ENCODE peak calls at places on chromosome 19, in nine cellular contexts. F, E, L, D, R, Z, B, H and U are unnamed samples. For H3K4me1, the result is how much of the 10 kb centered on the place peaks cover.

GRCh38 chr19:2110822-2111221 is 14.1 kb downstream of the IZUMO4 start:
- DNase-seq in F (no peak), E (no peak), L (no peak), D (no peak), R (no peak), Z (no peak), B (no peak), H (no peak), U (no peak)

GRCh38 chr19:14363203-14364097 is 17.8 kb upstream of the ADGRE5 start:
- DNase-seq in F (peak), E (peak), L (peak), D (peak), R (peak), Z (peak), B (peak), H (peak), U (peak)

GRCh38 chr19:13842294-13843103 is 34.4 kb upstream of the NANOS3 start:
- DNase-seq in F (peak), E (peak), L (no peak), D (peak), R (peak), Z (peak), B (peak), H (peak), U (peak)

GRCh38 chr19:47331931-47332547 is at the start of gene C5AR2:
- DNase-seq in F (no peak), E (no peak), L (no peak), D (no peak), R (peak), Z (no peak), B (no peak), H (no peak), U (no peak)

GRCh38 chr19:29590278-29590677 is 15.8 kb upstream of the POP4 start:
- DNase-seq in F (no peak), E (no peak), L (no peak), D (no peak), R (no peak), Z (no peak), B (no peak), H (no peak), U (no peak)

GRCh38 chr19:47228937-47229673 is 1.9 kb downstream of the BBC3 start:
- DNase-seq in F (peak), E (peak), L (peak), D (no peak), R (peak), Z (peak), B (no peak), H (peak), U (peak)

GRCh38 chr19:2461751-2462634 is 5.2 kb upstream of the LMNB2 start:
- DNase-seq in F (no peak), E (peak), L (no peak), D (peak), R (peak), Z (peak), B (peak), H (peak), U (peak)

GRCh38 chr19:49690656-49691242 is at the start of gene CPT1C:
- DNase-seq in F (no peak), E (peak), L (no peak), D (peak), R (peak), Z (peak), B (peak), H (peak), U (peak)

GRCh38 chr19:40641306-40641705 is 40.1 kb downstream of the LTBP4 start:
- DNase-seq in F (no peak), E (no peak), L (no peak), D (no peak), R (no peak), Z (no peak), B (no peak), H (no peak), U (no peak)

GRCh38 chr19:55638864-55639359 is 1.9 kb upstream of the ZNF580 start:
- DNase-seq in F (no peak), E (no peak), L (peak), D (peak), R (peak), Z (peak), B (no peak), H (peak), U (peak)

GRCh38 chr19:10797078-10797477 is 38.9 kb downstream of the TMED1 start:
- DNase-seq in F (no peak), E (peak), L (no peak), D (no peak), R (no peak), Z (no peak), B (no peak), H (peak), U (no peak)

GRCh38 chr19:13579388-13580060 is 73.2 kb upstream of the CACNA1A start:
- DNase-seq in F (peak), E (no peak), L (no peak), D (no peak), R (peak), Z (peak), B (no peak), H (no peak), U (peak)

GRCh38 chr19:15948223-15949058 is at the start of gene OR10H4:
- DNase-seq in F (no peak), E (no peak), L (no peak), D (no peak), R (no peak), Z (no peak), B (no peak), H (no peak), U (no peak)

GRCh38 chr19:1449467-1450442 is at the start of gene APC2:
- DNase-seq in F (peak), E (no peak), L (no peak), D (peak), R (peak), Z (no peak), B (no peak), H (peak), U (peak)

GRCh38 chr19:15324791-15325519 is 7.4 kb downstream of the BRD4 start:
- DNase-seq in F (no peak), E (no peak), L (no peak), D (no peak), R (no peak), Z (no peak), B (no peak), H (no peak), U (no peak)

GRCh38 chr19:45476349-45476717 is 8.5 kb downstream of the FOSB start:
- DNase-seq in F (no peak), E (no peak), L (no peak), D (no peak), R (peak), Z (no peak), B (no peak), H (no peak), U (no peak)

GRCh38 chr19:54208784-54209057 is 8.1 kb downstream of the RPS9 start:
- DNase-seq in F (no peak), E (no peak), L (no peak), D (no peak), R (no peak), Z (peak), B (no peak), H (no peak), U (no peak)

GRCh38 chr19:30529876-30530275 is 157.7 kb downstream of the ZNF536 start:
- DNase-seq in F (no peak), E (no peak), L (no peak), D (no peak), R (no peak), Z (no peak), B (no peak), H (no peak), U (no peak)

GRCh38 chr19:39126593-39127187 is 1.1 kb downstream of the PAK4 start:
- DNase-seq in F (no peak), E (no peak), L (peak), D (peak), R (peak), Z (peak), B (peak), H (peak), U (peak)

GRCh38 chr19:58328999-58329398 is 2.2 kb downstream of the ZSCAN22 start:
- DNase-seq in F (peak), E (no peak), L (no peak), D (peak), R (no peak), Z (no peak), B (no peak), H (no peak), U (no peak)

GRCh38 chr19:7831452-7831851 is 1.4 kb downstream of the EVI5L start:
- DNase-seq in F (peak), E (no peak), L (peak), D (peak), R (peak), Z (peak), B (no peak), H (no peak), U (peak)

GRCh38 chr19:11165486-11166030 is 10.0 kb upstream of the SPC24 start:
- DNase-seq in F (no peak), E (no peak), L (no peak), D (no peak), R (peak), Z (no peak), B (no peak), H (no peak), U (peak)

GRCh38 chr19:16070366-16070990 is 5.8 kb upstream of the TPM4 start:
- DNase-seq in F (peak), E (peak), L (peak), D (no peak), R (peak), Z (no peak), B (peak), H (peak), U (no peak)

GRCh38 chr19:54203151-54203611 is 2.5 kb downstream of the RPS9 start:
- DNase-seq in F (no peak), E (no peak), L (peak), D (no peak), R (peak), Z (peak), B (no peak), H (no peak), U (no peak)

GRCh38 chr19:48698046-48698445 is 2.3 kb downstream of the FUT2 start:
- DNase-seq in F (peak), E (no peak), L (no peak), D (peak), R (peak), Z (peak), B (peak), H (no peak), U (peak)

GRCh38 chr19:19543640-19544039 is 5.6 kb downstream of the CILP2 start:
- DNase-seq in F (no peak), E (no peak), L (no peak), D (no peak), R (no peak), Z (no peak), B (no peak), H (no peak), U (no peak)

GRCh38 chr19:35075202-35076025 is 33.9 kb downstream of the HPN start:
- DNase-seq in F (no peak), E (no peak), L (no peak), D (no peak), R (no peak), Z (no peak), B (no peak), H (no peak), U (no peak)
- H3K4me1 ChIP-seq in F (under half), E (under half), L (under half), D (under half), R (under half), Z (under half), B (under half), H (under half), U (under half)

GRCh38 chr19:18491995-18492953 is 29.6 kb downstream of the ELL start:
- DNase-seq in F (no peak), E (no peak), L (no peak), D (no peak), R (no peak), Z (no peak), B (no peak), H (no peak), U (no peak)

GRCh38 chr19:18493440-18494266 is 28.2 kb downstream of the ELL start:
- DNase-seq in F (no peak), E (no peak), L (no peak), D (no peak), R (no peak), Z (no peak), B (no peak), H (no peak), U (no peak)

GRCh38 chr19:18495204-18495911 is 26.5 kb downstream of the ELL start:
- DNase-seq in F (no peak), E (no peak), L (no peak), D (no peak), R (no peak), Z (no peak), B (no peak), H (no peak), U (no peak)

GRCh38 chr19:18496167-18496979 is 25.5 kb downstream of the ELL start:
- DNase-seq in F (peak), E (peak), L (peak), D (peak), R (peak), Z (peak), B (peak), H (peak), U (peak)

DNA sequence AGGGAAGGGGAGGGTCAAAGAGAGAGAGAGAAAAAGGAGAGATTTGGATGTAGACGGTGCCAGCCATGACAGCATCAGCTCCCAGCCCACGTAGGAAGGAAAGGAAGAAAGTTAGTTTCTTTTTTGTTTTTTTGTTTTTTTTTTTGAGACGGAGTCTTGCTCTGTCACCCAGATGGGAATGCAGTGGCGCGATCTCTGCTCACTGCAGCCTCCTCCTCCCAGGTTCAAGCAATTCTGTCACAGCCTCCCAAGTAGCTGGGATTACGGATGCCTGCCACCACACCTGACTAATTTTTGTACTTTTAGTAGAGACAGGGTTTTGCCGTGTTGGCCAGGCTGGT is 27.6 kb downstream of the ELL start:
- DNase-seq in F (no peak), E (no peak), L (no peak), D (no peak), R (peak), Z (peak), B (no peak), H (no peak), U (peak)
- H3K4me1 ChIP-seq in F (half or more), E (under half), L (half or more), D (under half), R (under half), Z (under half), B (under half), H (half or more), U (under half)

DNA sequence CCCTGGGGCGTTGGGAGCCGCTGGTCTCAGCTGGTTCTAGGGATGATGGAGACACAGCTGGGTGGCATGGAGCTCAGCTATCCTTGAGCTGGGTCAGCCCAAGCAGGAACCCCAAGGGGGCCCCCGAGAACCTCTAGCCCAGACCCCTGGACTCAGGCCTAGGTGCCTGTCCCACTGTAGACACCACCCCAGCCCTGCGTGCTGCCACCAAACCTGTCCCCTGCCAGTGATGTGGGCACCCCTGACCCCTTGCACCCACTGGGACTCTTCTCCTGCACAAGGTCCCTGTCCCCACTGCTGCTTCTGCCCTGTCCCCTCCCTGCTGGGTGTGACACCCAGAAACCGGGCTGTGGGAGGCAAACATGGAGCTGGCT is 26.8 kb downstream of the CEBPA start:
- DNase-seq in F (no peak), E (no peak), L (no peak), D (no peak), R (no peak), Z (no peak), B (no peak), H (no peak), U (no peak)
- H3K4me1 ChIP-seq in F (under half), E (under half), L (half or more), D (under half), R (under half), Z (under half), B (under half), H (under half), U (under half)

DNA sequence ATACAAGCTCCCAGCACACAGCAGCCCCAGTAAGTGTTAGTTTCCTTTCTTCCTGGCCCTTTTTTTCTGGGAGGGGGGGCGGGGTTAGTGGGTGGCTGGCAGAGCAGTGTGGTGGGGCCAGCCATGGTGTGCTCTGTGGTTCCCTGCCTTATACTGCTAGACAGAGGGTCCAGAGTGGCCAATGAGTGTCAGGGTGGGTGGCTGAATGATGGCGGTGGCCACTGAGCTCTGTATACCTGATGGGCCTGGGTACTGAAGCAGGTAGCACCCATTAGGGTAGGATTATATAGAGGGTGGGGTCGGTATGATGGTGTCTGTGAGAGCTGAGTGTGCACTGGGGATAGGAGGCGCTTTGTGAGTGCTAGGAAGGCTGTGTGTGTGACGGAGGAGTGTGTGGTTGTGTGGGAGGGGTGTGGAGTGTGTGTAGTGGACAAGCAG is 13.8 kb downstream of the CIC start:
- DNase-seq in F (no peak), E (no peak), L (no peak), D (no peak), R (no peak), Z (no peak), B (no peak), H (no peak), U (no peak)
- H3K4me1 ChIP-seq in F (half or more), E (under half), L (half or more), D (half or more), R (half or more), Z (under half), B (under half), H (half or more), U (half or more)

GRCh38 chr19:4972509-4973230 is 3.8 kb downstream of the KDM4B start:
- DNase-seq in F (no peak), E (no peak), L (peak), D (no peak), R (peak), Z (peak), B (no peak), H (no peak), U (peak)

GRCh38 chr19:4971424-4971793 is 2.5 kb downstream of the KDM4B start:
- DNase-seq in F (peak), E (no peak), L (peak), D (peak), R (peak), Z (no peak), B (no peak), H (peak), U (peak)

GRCh38 chr19:4970558-4971423 is 1.9 kb downstream of the KDM4B start:
- DNase-seq in F (peak), E (no peak), L (peak), D (peak), R (peak), Z (no peak), B (no peak), H (peak), U (peak)

GRCh38 chr19:4969772-4970531 is 1.0 kb downstream of the KDM4B start:
- DNase-seq in F (no peak), E (peak), L (no peak), D (peak), R (peak), Z (peak), B (no peak), H (peak), U (peak)

DNA sequence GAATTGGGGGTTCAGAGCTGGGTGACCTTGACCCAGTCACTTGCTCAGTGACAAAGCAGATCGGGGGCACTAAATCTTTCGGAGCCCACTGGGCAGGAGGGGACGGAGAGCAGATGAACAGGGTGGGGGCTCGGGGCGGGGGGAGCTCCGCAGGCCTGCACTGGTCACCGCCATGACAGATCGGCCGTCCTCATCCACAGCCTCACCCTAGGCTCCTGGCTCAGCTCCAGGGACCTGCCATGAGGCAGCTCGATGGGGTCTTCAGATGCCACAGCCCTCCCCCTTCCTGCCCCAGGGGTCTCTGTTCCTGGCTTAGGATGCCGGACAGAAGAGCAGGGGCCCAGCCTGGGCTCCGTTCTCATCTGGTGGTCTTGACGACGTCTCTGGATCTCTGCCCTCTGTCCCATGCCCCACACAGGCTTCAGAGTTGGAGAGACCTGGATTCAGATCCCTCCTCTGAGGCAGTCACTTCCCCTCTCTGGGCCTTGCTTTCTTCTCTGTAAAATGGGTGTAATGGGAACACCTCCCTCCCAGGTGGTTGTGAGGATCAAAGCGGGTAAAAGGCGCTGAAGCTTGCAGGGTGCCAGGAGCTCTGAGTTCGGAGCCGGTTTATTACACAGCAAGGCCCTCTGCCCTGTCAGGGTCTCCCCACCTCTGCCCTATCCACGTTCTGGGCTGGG is 3.0 kb downstream of the KDM4B start:
- DNase-seq in F (no peak), E (no peak), L (no peak), D (no peak), R (no peak), Z (no peak), B (no peak), H (no peak), U (no peak)
- H3K4me1 ChIP-seq in F (half or more), E (under half), L (half or more), D (under half), R (under half), Z (under half), B (under half), H (under half), U (half or more)

GRCh38 chr19:51715850-51716249 is 7.9 kb downstream of the HAS1 start:
- DNase-seq in F (no peak), E (no peak), L (no peak), D (no peak), R (no peak), Z (no peak), B (no peak), H (no peak), U (no peak)
- H3K4me1 ChIP-seq in F (under half), E (under half), L (under half), D (under half), R (under half), Z (under half), B (under half), H (under half), U (under half)

GRCh38 chr19:42242512-42243409 is at the start of gene GSK3A:
- DNase-seq in F (peak), E (peak), L (peak), D (peak), R (peak), Z (peak), B (peak), H (peak), U (peak)
- H3K4me1 ChIP-seq in F (under half), E (under half), L (under half), D (under half), R (under half), Z (under half), B (under half), H (under half), U (under half)